ENCODE peak calls at places on chromosome 17, in eight cellular contexts. C is lower lobe of right lung, V is adrenal gland, H is cardiac muscle cell, T is RWPE2, U is Karpas-422, X is IMR-90, F is uterus. S is an unnamed sample. For H3K4me1, the result is how much of the 10 kb centered on the place peaks cover.

GRCh38 chr17:41540921-41541625 is 13.0 kb upstream of the KRT19 start:
- DNase-seq in C (no peak), V (no peak), H (no peak), T (no peak), U (no peak), X (peak), F (no peak), S (no peak)

GRCh38 chr17:35630530-35631148 is 43.5 kb downstream of the AP2B1 start:
- DNase-seq in C (no peak), V (no peak), H (peak), T (no peak), U (no peak), X (peak), F (no peak), S (no peak)

GRCh38 chr17:39365252-39365651 is 36.2 kb downstream of the FBXL20 start:
- DNase-seq in C (no peak), V (no peak), H (peak), T (no peak), U (no peak), X (peak), F (no peak), S (no peak)

GRCh38 chr17:50532452-50533024 is at the start of gene EPN3:
- DNase-seq in C (peak), V (no peak), H (peak), T (no peak), U (no peak), X (no peak), F (no peak), S (no peak)

GRCh38 chr17:31388770-31389672 is 2.5 kb upstream of the RAB11FIP4 start:
- DNase-seq in C (no peak), V (no peak), H (peak), T (no peak), U (peak), X (no peak), F (no peak), S (peak)

GRCh38 chr17:69448431-69449102 is 34.1 kb downstream of the MAP2K6 start:
- DNase-seq in C (no peak), V (no peak), H (peak), T (no peak), U (no peak), X (no peak), F (peak), S (no peak)

GRCh38 chr17:57032343-57032742 is 52.7 kb upstream of the AKAP1 start:
- DNase-seq in C (peak), V (no peak), H (no peak), T (no peak), U (no peak), X (no peak), F (no peak), S (peak)

GRCh38 chr17:27518048-27518447 is 61.8 kb downstream of the KSR1 start:
- DNase-seq in C (no peak), V (no peak), H (no peak), T (no peak), U (no peak), X (no peak), F (no peak), S (no peak)

GRCh38 chr17:8125947-8126305 is 2.0 kb upstream of the HES7 start:
- DNase-seq in C (no peak), V (peak), H (no peak), T (no peak), U (no peak), X (no peak), F (no peak), S (peak)

GRCh38 chr17:75645889-75646625 is 12.8 kb downstream of the SMIM5 start:
- DNase-seq in C (peak), V (no peak), H (no peak), T (peak), U (no peak), X (no peak), F (no peak), S (no peak)

GRCh38 chr17:43027091-43028032 is 2.3 kb downstream of the RND2 start:
- DNase-seq in C (no peak), V (peak), H (no peak), T (no peak), U (no peak), X (no peak), F (no peak), S (no peak)

GRCh38 chr17:50052822-50053653 is 2.9 kb upstream of the ITGA3 start:
- DNase-seq in C (peak), V (peak), H (peak), T (no peak), U (no peak), X (peak), F (peak), S (peak)

GRCh38 chr17:44086364-44087311 is 16.1 kb downstream of the G6PC3 start:
- DNase-seq in C (no peak), V (peak), H (peak), T (peak), U (no peak), X (peak), F (peak), S (peak)

GRCh38 chr17:58387834-58388233 is 29.5 kb downstream of the RNF43 start:
- DNase-seq in C (no peak), V (no peak), H (no peak), T (no peak), U (no peak), X (no peak), F (no peak), S (no peak)

GRCh38 chr17:81660441-81660840 is 4.1 kb upstream of the PDE6G start:
- DNase-seq in C (no peak), V (no peak), H (no peak), T (no peak), U (no peak), X (no peak), F (no peak), S (no peak)

GRCh38 chr17:76078859-76079576 is at the start of gene ZACN:
- DNase-seq in C (no peak), V (no peak), H (no peak), T (no peak), U (no peak), X (no peak), F (no peak), S (peak)

GRCh38 chr17:78573955-78574354 is 3.2 kb downstream of the DNAH17 start:
- DNase-seq in C (no peak), V (no peak), H (no peak), T (no peak), U (peak), X (no peak), F (no peak), S (no peak)

GRCh38 chr17:8072339-8072726 is 15.2 kb downstream of the ALOX12B start:
- DNase-seq in C (peak), V (no peak), H (no peak), T (no peak), U (no peak), X (no peak), F (no peak), S (no peak)

GRCh38 chr17:30922235-30922993 is 669 bp downstream of the ADAP2 start:
- DNase-seq in C (peak), V (no peak), H (no peak), T (no peak), U (peak), X (no peak), F (no peak), S (no peak)

GRCh38 chr17:12094336-12094735 is 73.7 kb downstream of the MAP2K4 start:
- DNase-seq in C (no peak), V (no peak), H (no peak), T (no peak), U (no peak), X (no peak), F (no peak), S (no peak)

GRCh38 chr17:43578699-43579569 is 32.8 kb upstream of the ETV4 start:
- DNase-seq in C (no peak), V (no peak), H (peak), T (no peak), U (no peak), X (peak), F (no peak), S (peak)

GRCh38 chr17:6047966-6048365 is 22.2 kb upstream of the WSCD1 start:
- DNase-seq in C (no peak), V (no peak), H (no peak), T (no peak), U (no peak), X (no peak), F (no peak), S (peak)

GRCh38 chr17:45096141-45096540 is 35.0 kb downstream of the NMT1 start:
- DNase-seq in C (no peak), V (no peak), H (peak), T (no peak), U (peak), X (peak), F (no peak), S (peak)

GRCh38 chr17:28570716-28571254 is 539 bp downstream of the PIGS start:
- DNase-seq in C (peak), V (no peak), H (no peak), T (no peak), U (peak), X (no peak), F (no peak), S (peak)

GRCh38 chr17:59223813-59224212 is 3.5 kb downstream of the GDPD1 start:
- DNase-seq in C (no peak), V (no peak), H (no peak), T (no peak), U (no peak), X (no peak), F (no peak), S (no peak)

DNA sequence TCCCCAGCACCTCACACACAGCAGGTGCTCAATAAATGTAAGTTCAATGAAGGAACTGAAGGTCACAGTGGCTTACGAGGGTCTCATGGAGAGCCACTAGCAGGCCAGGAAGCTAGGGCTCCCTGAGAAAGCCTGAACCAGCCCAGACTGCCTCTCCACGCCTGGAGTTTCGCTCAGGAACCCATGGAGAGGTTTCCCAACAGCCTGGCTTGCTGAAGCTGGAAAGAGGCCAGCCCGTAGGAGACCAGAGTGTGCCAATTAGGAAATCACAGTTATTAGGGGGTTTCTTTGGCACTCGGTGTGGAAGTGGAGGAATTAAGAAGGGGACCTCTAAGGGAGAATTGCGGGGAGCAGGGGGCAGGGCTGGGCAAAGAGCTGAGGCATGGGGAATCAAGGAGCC is 36.3 kb upstream of the CACNG1 start:
- DNase-seq in C (no peak), V (no peak), H (peak), T (no peak), U (no peak), X (no peak), F (no peak), S (no peak)
- H3K4me3 ChIP-seq in C (no peak), V (no peak), H (no peak), T (no peak), U (no peak), X (no peak), F (no peak), S (no peak)

DNA sequence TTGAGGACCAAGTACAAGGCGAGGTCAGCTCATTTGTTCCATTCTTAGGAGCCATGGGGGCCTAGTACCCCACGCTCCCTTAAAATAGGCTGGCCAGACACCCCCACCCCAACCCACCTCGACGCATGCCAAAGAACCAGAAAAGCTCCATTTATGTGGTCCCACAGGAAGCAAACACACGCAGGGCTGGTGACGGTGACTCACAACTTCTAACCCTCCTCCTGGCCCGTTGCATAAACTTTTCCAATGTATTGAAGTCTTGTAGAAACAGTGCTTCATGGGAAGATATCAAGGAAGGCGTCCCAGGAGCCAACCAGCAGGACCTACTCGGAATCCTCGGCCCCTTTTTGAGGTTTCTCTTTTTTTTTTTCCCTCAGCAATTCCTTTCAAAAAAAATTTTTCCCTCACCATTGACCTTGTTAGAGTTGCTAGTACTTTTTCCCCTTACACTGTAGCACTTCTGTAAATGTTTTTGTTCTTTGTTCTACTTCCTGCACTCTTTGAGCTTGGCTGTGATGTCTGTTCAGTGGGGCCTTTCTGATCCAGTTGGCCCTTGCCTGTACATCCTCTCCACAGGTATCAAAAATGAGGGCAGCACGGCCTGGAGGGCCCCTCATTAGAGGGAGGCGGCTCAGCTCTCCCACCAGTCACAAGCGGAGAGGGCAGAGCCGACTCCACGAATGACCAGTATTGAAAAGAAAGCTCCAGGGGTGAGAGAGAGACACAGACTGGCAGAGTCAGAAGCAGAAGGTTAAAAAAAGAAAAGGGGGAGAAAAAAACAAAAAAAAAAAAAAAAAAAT is 208.3 kb downstream of the RGS9 start:
- DNase-seq in C (no peak), V (no peak), H (peak), T (no peak), U (no peak), X (no peak), F (no peak), S (no peak)
- H3K4me1 ChIP-seq in C (under half), V (under half), H (under half), T (under half), U (under half), X (under half), F (under half), S (under half)

GRCh38 chr17:15291674-15292361 is 26.7 kb upstream of the PMP22 start:
- DNase-seq in C (peak), V (no peak), H (peak), T (no peak), U (no peak), X (peak), F (no peak), S (peak)
- H3K4me3 ChIP-seq in C (no peak), V (no peak), H (no peak), T (no peak), U (no peak), X (no peak), F (no peak), S (no peak)

GRCh38 chr17:51650772-51651171 is 390.4 kb downstream of the UTP18 start:
- DNase-seq in C (no peak), V (no peak), H (no peak), T (no peak), U (no peak), X (no peak), F (no peak), S (no peak)

GRCh38 chr17:51651513-51652298 is 391.4 kb downstream of the UTP18 start:
- DNase-seq in C (no peak), V (no peak), H (no peak), T (no peak), U (no peak), X (no peak), F (no peak), S (no peak)

GRCh38 chr17:51650202-51650601 is 389.9 kb downstream of the UTP18 start:
- DNase-seq in C (no peak), V (no peak), H (no peak), T (no peak), U (no peak), X (no peak), F (no peak), S (no peak)

GRCh38 chr17:51653902-51654301 is 393.6 kb downstream of the UTP18 start:
- DNase-seq in C (no peak), V (no peak), H (no peak), T (no peak), U (no peak), X (no peak), F (no peak), S (peak)

GRCh38 chr17:51652529-51652928 is 392.2 kb downstream of the UTP18 start:
- DNase-seq in C (no peak), V (no peak), H (no peak), T (no peak), U (no peak), X (no peak), F (no peak), S (no peak)
- H3K4me1 ChIP-seq in C (under half), V (under half), H (under half), T (under half), U (under half), X (under half), F (under half), S (under half)

GRCh38 chr17:74283371-74283673 is 9.3 kb downstream of the DNAI2 start:
- DNase-seq in C (no peak), V (no peak), H (no peak), T (no peak), U (no peak), X (no peak), F (no peak), S (no peak)

GRCh38 chr17:74280093-74280513 is 6.1 kb downstream of the DNAI2 start:
- DNase-seq in C (peak), V (no peak), H (no peak), T (no peak), U (no peak), X (no peak), F (no peak), S (no peak)

GRCh38 chr17:74287203-74287602 is 13.2 kb downstream of the DNAI2 start:
- DNase-seq in C (no peak), V (no peak), H (no peak), T (no peak), U (no peak), X (no peak), F (no peak), S (no peak)

GRCh38 chr17:74281799-74282198 is 7.8 kb downstream of the DNAI2 start:
- DNase-seq in C (no peak), V (no peak), H (no peak), T (no peak), U (no peak), X (no peak), F (no peak), S (no peak)

GRCh38 chr17:74282587-74283370 is 8.7 kb downstream of the DNAI2 start:
- DNase-seq in C (no peak), V (peak), H (no peak), T (no peak), U (no peak), X (no peak), F (no peak), S (no peak)
- H3K4me3 ChIP-seq in C (no peak), V (no peak), H (no peak), T (no peak), U (no peak), X (no peak), F (no peak), S (no peak)

GRCh38 chr17:385195-385835 is 32.7 kb upstream of the RPH3AL start:
- DNase-seq in C (peak), V (peak), H (peak), T (no peak), U (no peak), X (no peak), F (peak), S (peak)
- H3K4me1 ChIP-seq in C (under half), V (under half), H (under half), T (under half), U (under half), X (under half), F (under half), S (under half)